ENCODE peak calls at places on chromosomes 11 and 22, in four cellular contexts. D is NCI-H1436, H is adipocyte, W is LoVo. L is an unnamed sample.

GRCh38 chr11:20127671-20128527 is 32.4 kb downstream of the DBX1 start:
- DNase-seq in H (peak; percentile 89), D (peak; percentile 70), W (peak; percentile 61), L (peak; percentile 87)

GRCh38 chr11:47177229-47177845 is 658 bp upstream of the ARFGAP2 start:
- DNase-seq in D (peak; percentile 68), H (peak; percentile 89), W (peak; percentile 74), L (peak; percentile 82)

GRCh38 chr11:33941637-33942160 is 49.8 kb upstream of the LMO2 start:
- DNase-seq in W (peak; percentile 12), D (no peak), H (no peak), L (peak; percentile 27)

GRCh38 chr22:34416321-34416900 is 496.1 kb upstream of the LARGE1 start:
- DNase-seq in W (no peak), D (no peak), H (no peak), L (no peak)

GRCh38 chr22:30444632-30445437 is 19.3 kb downstream of the MTFP1 start:
- DNase-seq in H (peak; percentile 70), W (peak; percentile 53), D (peak; percentile 39), L (peak; percentile 81)

GRCh38 chr11:66126064-66126463 is 56.0 kb downstream of the PACS1 start:
- DNase-seq in W (no peak), D (no peak), H (no peak), L (no peak)

GRCh38 chr11:28628412-28628811 is 520.2 kb downstream of the METTL15 start:
- DNase-seq in W (no peak), D (no peak), H (no peak), L (no peak)

GRCh38 chr11:83051760-83052671 is 19.7 kb downstream of the RAB30 start:
- DNase-seq in H (peak; percentile 97), W (peak; percentile 23), D (no peak), L (peak; percentile 78)

GRCh38 chr22:27886843-27887151 is 32.3 kb downstream of the PITPNB start:
- DNase-seq in W (no peak), D (no peak), H (no peak), L (no peak)

GRCh38 chr11:74809820-74810219 is 61.2 kb downstream of the RNF169 start:
- DNase-seq in H (no peak), D (no peak), W (no peak), L (no peak)

GRCh38 chr11:80899381-80899780 is 1458.6 kb upstream of the TENM4 start:
- DNase-seq in H (no peak), W (peak; percentile 15), D (no peak), L (no peak)

GRCh38 chr11:67118059-67118766 is 850 bp upstream of the KDM2A start:
- DNase-seq in H (no peak), D (no peak), W (peak; percentile 24), L (peak; percentile 49)

GRCh38 chr11:61082931-61083531 is 19.3 kb upstream of the CD5 start:
- DNase-seq in H (no peak), D (no peak), W (no peak), L (no peak)

GRCh38 chr11:125416993-125417935 is 78.8 kb downstream of the FEZ1 start:
- DNase-seq in H (no peak), D (no peak), W (no peak), L (no peak)

GRCh38 chr11:113014731-113015455 is 53.7 kb downstream of the NCAM1 start:
- DNase-seq in H (no peak), W (no peak), D (peak; percentile 67), L (no peak)

GRCh38 chr11:12994476-12994875 is 14.6 kb upstream of the RASSF10 start:
- DNase-seq in H (no peak), W (no peak), D (no peak), L (no peak)

GRCh38 chr11:95289378-95289777 is 58.4 kb upstream of the SESN3 start:
- DNase-seq in H (no peak), D (no peak), W (no peak), L (no peak)

GRCh38 chr22:38758276-38758945 is 2.6 kb upstream of the SUN2 start:
- DNase-seq in D (peak; percentile 87), W (no peak), H (no peak), L (no peak)

GRCh38 chr11:18192988-18193387 is 20.4 kb downstream of the MRGPRX4 start:
- DNase-seq in W (no peak), H (no peak), D (no peak), L (no peak)

GRCh38 chr11:3121931-3122774 is 43.0 kb downstream of the OSBPL5 start:
- DNase-seq in D (no peak), W (no peak), H (no peak), L (no peak)

GRCh38 chr11:78138694-78139421 is 568 bp downstream of the ALG8 start:
- DNase-seq in W (peak; percentile 25), H (peak; percentile 47), D (no peak), L (peak; percentile 30)

GRCh38 chr11:11171285-11171684 is 181.8 kb downstream of the CSNK2A3 start:
- DNase-seq in D (no peak), W (no peak), H (peak; percentile 33), L (no peak)

GRCh38 chr11:73204711-73205121 is 13.4 kb upstream of the P2RY2 start:
- DNase-seq in H (no peak), D (no peak), W (no peak), L (no peak)

GRCh38 chr11:92528051-92528450 is 303.4 kb downstream of the FAT3 start:
- DNase-seq in H (peak; percentile 2), D (no peak), W (no peak), L (peak; percentile 82)